ENCODE peak calls at places on chromosomes 11 and 22, in five cellular contexts. T is HepG2, H is heart right ventricle, S is A549, A is neuronal stem cell. M is an unnamed sample.

GRCh38 chr22:42613869-42614268 is 814 bp downstream of the POLDIP3 start:
- DNase-seq in T (no peak), H (no peak), S (no peak), A (no peak), M (no peak)

GRCh38 chr11:59182457-59183151 is 10.7 kb downstream of the DTX4 start:
- DNase-seq in T (peak), H (no peak), S (no peak), A (no peak), M (no peak)

GRCh38 chr11:59939482-59939881 is 1.2 kb downstream of the OOSP1 start:
- DNase-seq in T (no peak), H (no peak), S (no peak), A (no peak), M (no peak)

GRCh38 chr11:59728913-59729312 is 15.3 kb upstream of the OR10V1 start:
- DNase-seq in T (no peak), H (no peak), S (no peak), A (no peak), M (no peak)

GRCh38 chr11:114135737-114136151 is 76.2 kb downstream of the ZBTB16 start:
- DNase-seq in T (no peak), H (no peak), S (no peak), A (no peak), M (no peak)

GRCh38 chr11:73308963-73309960 is 1.2 kb downstream of the ARHGEF17 start:
- DNase-seq in T (peak), H (peak), S (peak), A (peak), M (peak)

GRCh38 chr22:24133187-24133965 is 47.9 kb upstream of the SUSD2 start:
- DNase-seq in T (no peak), H (no peak), S (no peak), A (no peak), M (no peak)

GRCh38 chr11:44759743-44760476 is 33.1 kb downstream of the TSPAN18 start:
- DNase-seq in T (no peak), H (no peak), S (no peak), A (no peak), M (no peak)

GRCh38 chr11:61547246-61547645 is 33.6 kb downstream of the SYT7 start:
- DNase-seq in T (no peak), H (no peak), S (no peak), A (no peak), M (no peak)

GRCh38 chr22:30867746-30868662 is 100.6 kb downstream of the MORC2 start:
- DNase-seq in T (no peak), H (no peak), S (no peak), A (no peak), M (no peak)

GRCh38 chr11:111403021-111403725 is 24.1 kb upstream of the POU2AF1 start:
- DNase-seq in T (no peak), H (no peak), S (no peak), A (no peak), M (no peak)

GRCh38 chr11:118903204-118904015 is 19.7 kb downstream of the CXCR5 start:
- DNase-seq in T (no peak), H (no peak), S (no peak), A (no peak), M (no peak)

GRCh38 chr11:104352036-104352435 is 188.1 kb upstream of the PDGFD start:
- DNase-seq in T (no peak), H (no peak), S (no peak), A (no peak), M (no peak)

GRCh38 chr22:33210129-33210784 is 152.1 kb upstream of the SYN3 start:
- DNase-seq in T (peak), H (peak), S (peak), A (peak), M (no peak)

GRCh38 chr11:1297011-1297575 is 12.3 kb downstream of the TOLLIP start:
- DNase-seq in T (no peak), H (no peak), S (no peak), A (no peak), M (no peak)

GRCh38 chr11:101563166-101563565 is 20.6 kb downstream of the TRPC6 start:
- DNase-seq in T (no peak), H (no peak), S (no peak), A (no peak), M (no peak)

GRCh38 chr11:118708296-118708695 is 28.8 kb upstream of the TREH start:
- DNase-seq in T (no peak), H (no peak), S (no peak), A (no peak), M (no peak)

GRCh38 chr11:131441398-131441797 is 71.0 kb downstream of the NTM start:
- DNase-seq in T (no peak), H (no peak), S (no peak), A (no peak), M (no peak)

GRCh38 chr11:32916361-32916760 is 23.8 kb downstream of the QSER1 start:
- DNase-seq in T (no peak), H (no peak), S (no peak), A (no peak), M (no peak)
- H3K4me3 ChIP-seq in T (no peak), H (no peak), S (no peak), A (no peak), M (no peak)

GRCh38 chr11:13036235-13036634 is 27.1 kb downstream of the RASSF10 start:
- DNase-seq in T (no peak), H (no peak), S (no peak), A (no peak), M (no peak)

GRCh38 chr11:13033760-13034533 is 24.8 kb downstream of the RASSF10 start:
- DNase-seq in T (no peak), H (no peak), S (no peak), A (no peak), M (no peak)

GRCh38 chr11:13031349-13031748 is 22.2 kb downstream of the RASSF10 start:
- DNase-seq in T (no peak), H (no peak), S (no peak), A (no peak), M (no peak)

GRCh38 chr11:13038366-13038765 is 29.2 kb downstream of the RASSF10 start:
- DNase-seq in T (peak), H (no peak), S (no peak), A (no peak), M (no peak)

GRCh38 chr11:13035711-13036110 is 26.6 kb downstream of the RASSF10 start:
- DNase-seq in T (no peak), H (no peak), S (no peak), A (no peak), M (no peak)
- H3K4me3 ChIP-seq in T (no peak), H (no peak), S (no peak), A (no peak), M (no peak)

DNA sequence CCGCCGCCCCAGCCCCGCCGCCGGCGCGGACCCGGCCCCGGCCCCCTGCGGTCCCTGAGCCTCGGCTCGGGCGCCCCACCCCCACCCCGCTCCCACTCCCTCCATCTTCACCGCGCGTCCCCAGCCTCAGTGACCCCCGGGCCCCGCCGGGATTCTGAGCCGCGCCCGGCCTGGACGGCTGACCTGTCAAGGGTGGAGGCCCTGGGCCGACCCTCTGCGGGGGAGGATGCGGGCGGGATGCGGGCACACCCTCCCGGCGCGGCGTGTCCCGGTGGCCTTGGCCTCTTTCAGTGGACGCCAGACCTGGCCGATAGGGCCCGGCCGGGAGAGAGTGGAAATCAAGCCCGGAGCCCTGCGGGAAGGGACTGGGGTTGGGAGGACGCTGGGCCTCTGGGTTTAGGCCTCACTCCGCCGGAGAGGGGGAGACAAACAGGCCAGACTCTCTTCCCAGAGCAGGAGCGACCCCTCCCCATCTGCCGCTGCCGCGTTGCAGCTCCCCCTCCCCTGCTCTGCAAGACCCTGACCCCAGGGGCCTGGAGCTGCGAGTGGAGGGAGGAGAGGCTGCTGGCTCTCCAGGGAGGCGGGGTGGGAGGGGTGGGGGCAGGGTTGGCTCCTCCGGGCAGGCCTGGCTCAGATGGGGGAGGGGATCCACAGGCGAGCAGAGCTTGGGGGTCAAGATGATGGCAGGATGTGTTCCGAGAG is 525 bp downstream of the MAPK8IP2 start:
- DNase-seq in T (no peak), H (no peak), S (no peak), A (no peak), M (no peak)
- H3K4me3 ChIP-seq in T (no peak), H (peak), S (peak), A (peak), M (no peak)

GRCh38 chr11:36102868-36103267 is 159.0 kb downstream of the LDLRAD3 start:
- DNase-seq in T (no peak), H (no peak), S (no peak), A (no peak), M (no peak)
- H3K4me3 ChIP-seq in T (no peak), H (no peak), S (no peak), A (no peak), M (no peak)

M was measured in skeletal muscle cell.